ENCODE peak calls at places on chromosomes 11 and 22, in four cellular contexts. C is sigmoid colon, N is mesenteric fat pad, O is transverse colon. Q is an unnamed sample.

GRCh38 chr11:110381214-110381613 is 48.5 kb upstream of the FDX1 start:
- DNase-seq in C (no peak), N (no peak), O (no peak), Q (no peak)

GRCh38 chr11:44043157-44043556 is 4.6 kb upstream of the ACCSL start:
- DNase-seq in C (no peak), N (no peak), O (no peak), Q (no peak)

GRCh38 chr11:86313793-86314192 is 11.8 kb downstream of the HIKESHI start:
- DNase-seq in C (no peak), N (no peak), O (no peak), Q (no peak)

GRCh38 chr22:18095101-18095805 is 15.4 kb upstream of the TUBA8 start:
- DNase-seq in C (no peak), N (no peak), O (no peak), Q (no peak)

GRCh38 chr11:117328414-117329010 is 858 bp downstream of the CEP164 start:
- DNase-seq in C (peak; percentile 83), N (no peak), O (peak; percentile 28), Q (peak; percentile 41)

GRCh38 chr11:2675540-2675939 is 24.3 kb downstream of the KCNQ1OT1 start:
- DNase-seq in C (peak; percentile 77), N (peak; percentile 75), O (no peak), Q (no peak)

GRCh38 chr22:45599836-45600577 is 71.6 kb upstream of the ATXN10 start:
- DNase-seq in C (peak; percentile 59), N (no peak), O (peak; percentile 40), Q (peak; percentile 23)

GRCh38 chr11:36510567-36511020 is 522 bp upstream of the TRAF6 start:
- DNase-seq in C (no peak), N (no peak), O (no peak), Q (no peak)

GRCh38 chr11:107898270-107898669 is 30.0 kb upstream of the RAB39A start:
- DNase-seq in C (no peak), N (no peak), O (no peak), Q (no peak)

GRCh38 chr11:124667601-124668000 is 5.9 kb downstream of the SIAE start:
- DNase-seq in C (no peak), N (no peak), O (no peak), Q (no peak)

GRCh38 chr22:49565516-49565855 is 262.2 kb downstream of the BRD1 start:
- DNase-seq in C (peak; percentile 49), N (peak; percentile 72), O (no peak), Q (no peak)

GRCh38 chr11:68398870-68399865 is 61.4 kb upstream of the PPP6R3 start:
- DNase-seq in C (peak; percentile 96), N (no peak), O (peak; percentile 48), Q (peak; percentile 85)

GRCh38 chr11:128522943-128523518 is 64.3 kb downstream of the ETS1 start:
- DNase-seq in C (no peak), N (no peak), O (no peak), Q (no peak)

GRCh38 chr22:37496651-37497599 is 10.7 kb upstream of the MFNG start:
- DNase-seq in C (no peak), N (no peak), O (no peak), Q (no peak)

GRCh38 chr22:19661156-19661555 is 53.1 kb upstream of the SEPTIN5 start:
- DNase-seq in C (no peak), N (no peak), O (no peak), Q (no peak)

GRCh38 chr11:88414385-88414861 is 76.9 kb upstream of the CTSC start:
- DNase-seq in C (peak; percentile 72), N (no peak), O (peak; percentile 20), Q (peak; percentile 40)

GRCh38 chr22:41584881-41585280 is 4.8 kb downstream of the PMM1 start:
- DNase-seq in C (no peak), N (no peak), O (no peak), Q (no peak)

GRCh38 chr11:10856689-10857603 is 907 bp downstream of the ZBED5 start:
- DNase-seq in C (peak; percentile 77), N (no peak), O (peak; percentile 70), Q (peak; percentile 65)

GRCh38 chr11:1888811-1889526 is 2.7 kb downstream of the PRR33 start:
- DNase-seq in C (no peak), N (no peak), O (peak; percentile 39), Q (no peak)

GRCh38 chr11:10993186-10993585 is 135.3 kb upstream of the ZBED5 start:
- DNase-seq in C (no peak), N (no peak), O (no peak), Q (no peak)

GRCh38 chr22:33918676-33919590 is 1.3 kb downstream of the LARGE1 start:
- DNase-seq in C (no peak), N (no peak), O (no peak), Q (no peak)

GRCh38 chr11:86155210-86155844 is 86.4 kb upstream of the PICALM start:
- DNase-seq in C (no peak), N (no peak), O (no peak), Q (no peak)

GRCh38 chr11:70378506-70379134 is 19.7 kb upstream of the CTTN start:
- DNase-seq in C (peak; percentile 5), N (no peak), O (no peak), Q (no peak)

GRCh38 chr11:88508808-88509581 is 171.5 kb upstream of the CTSC start:
- DNase-seq in C (no peak), N (no peak), O (peak; percentile 10), Q (peak; percentile 14)

GRCh38 chr22:32712644-32713355 is 88.7 kb upstream of the TIMP3 start:
- DNase-seq in C (no peak), N (no peak), O (no peak), Q (no peak)

GRCh38 chr11:17538731-17539130 is 5.5 kb downstream of the USH1C start:
- DNase-seq in C (peak; percentile 35), N (no peak), O (no peak), Q (no peak)

GRCh38 chr11:56706486-56706885 is 7.6 kb downstream of the OR9G1 start:
- DNase-seq in C (no peak), N (no peak), O (no peak), Q (no peak)

GRCh38 chr11:387193-387793 is 6.7 kb upstream of the PKP3 start:
- DNase-seq in C (no peak), N (no peak), O (no peak), Q (no peak)

GRCh38 chr22:49855491-49855911 is 1.9 kb downstream of the ZBED4 start:
- DNase-seq in C (no peak), N (no peak), O (peak; percentile 47), Q (peak; percentile 20)

GRCh38 chr11:32466279-32466915 is 31.1 kb upstream of the WT1 start:
- DNase-seq in C (no peak), N (no peak), O (no peak), Q (no peak)

GRCh38 chr22:19291218-19291579 is 320 bp downstream of the CLTCL1 start:
- DNase-seq in C (peak; percentile 73), N (peak; percentile 90), O (peak; percentile 40), Q (peak; percentile 56)

GRCh38 chr11:111532365-111532709 is 8.2 kb upstream of the LAYN start:
- DNase-seq in C (no peak), N (no peak), O (no peak), Q (no peak)

GRCh38 chr11:23403210-23404185 is 543.2 kb upstream of the CCDC179 start:
- DNase-seq in C (peak; percentile 56), N (peak; percentile 80), O (no peak), Q (no peak)